ENCODE peak calls at places on chromosomes 4 and X, in five cellular contexts. Y, I, M, C and D are unnamed samples.

GRCh38 chr4:53905935-53906377 is 158.4 kb downstream of the CHIC2 start:
- DNase-seq in Y (peak), C (no peak), M (peak), I (peak), D (no peak)

GRCh38 chr4:6420036-6420435 is 52.4 kb downstream of the PPP2R2C start:
- DNase-seq in I (no peak), C (no peak), M (no peak), Y (no peak), D (no peak)

GRCh38 chrX:68832101-68832416 is 3.2 kb downstream of the EFNB1 start:
- DNase-seq in I (peak), Y (peak), C (no peak), M (no peak), D (no peak)

GRCh38 chrX:152810403-152810802 is 20.2 kb downstream of the CETN2 start:
- DNase-seq in M (no peak), Y (no peak), I (no peak), C (no peak), D (no peak)

GRCh38 chrX:10769696-10770619 is 149.6 kb upstream of the MID1 start:
- DNase-seq in C (no peak), M (no peak), I (no peak), Y (no peak), D (peak)

GRCh38 chrX:1386338-1387127 is 5.4 kb downstream of the SLC25A6 start:
- DNase-seq in M (no peak), Y (no peak), C (no peak), I (peak), D (no peak)

GRCh38 chrX:50066318-50066937 is 134.4 kb downstream of the AKAP4 start:
- DNase-seq in M (no peak), I (no peak), Y (no peak), C (no peak), D (no peak)

GRCh38 chr4:88674565-88674964 is 23.1 kb downstream of the NAP1L5 start:
- DNase-seq in I (no peak), Y (no peak), C (no peak), M (no peak), D (no peak)

GRCh38 chr4:89894654-89895652 is at the start of gene MMRN1:
- DNase-seq in M (no peak), C (no peak), I (no peak), Y (peak), D (no peak)

GRCh38 chrX:110944793-110945466 is 149.3 kb upstream of the CHRDL1 start:
- DNase-seq in M (no peak), C (no peak), Y (no peak), I (no peak), D (no peak)

GRCh38 chrX:153968754-153969124 is 2.9 kb downstream of the HCFC1 start:
- DNase-seq in Y (peak), M (no peak), I (no peak), C (peak), D (no peak)

GRCh38 chrX:115693476-115693875 is 132.5 kb downstream of the PLS3 start:
- DNase-seq in I (no peak), Y (no peak), M (no peak), C (no peak), D (no peak)

GRCh38 chrX:40531056-40531826 is 49.5 kb upstream of the ATP6AP2 start:
- DNase-seq in I (no peak), M (no peak), C (no peak), Y (no peak), D (no peak)

GRCh38 chrX:140526138-140526537 is 21.3 kb upstream of the SOX3 start:
- DNase-seq in C (no peak), M (no peak), I (no peak), Y (no peak), D (no peak)